ENCODE peak calls at places on chromosomes 11 and 22, in six cellular contexts. E is EH; L is body of pancreas; I is GM13977; G is stimulated activated CD8-positive, alpha-beta memory T cell treated with anti-CD3 and anti-CD28 coated beads, Interleukin-12 subunit alpha, Interleukin-12 subunit beta, amount 100 ng/mL, for 4 hours; N is left lung. Y is an unnamed sample.

GRCh38 chr11:44266056-44266780 is 43.7 kb downstream of the ALX4 start:
- DNase-seq in G (no peak), E (no peak), I (no peak), N (no peak), L (no peak), Y (no peak)

GRCh38 chr11:34757026-34757451 is 136.1 kb downstream of the EHF start:
- DNase-seq in L (no peak), G (no peak), N (no peak), E (no peak), I (no peak), Y (no peak)

GRCh38 chr11:86396403-86396802 is 21.7 kb downstream of the CCDC81 start:
- DNase-seq in G (no peak), I (no peak), L (no peak), E (peak; percentile 90), N (no peak), Y (peak; percentile 59)

GRCh38 chr11:119376197-119376847 is 5.2 kb downstream of the USP2 start:
- DNase-seq in E (no peak), N (peak; percentile 62), I (peak; percentile 4), L (peak; percentile 84), G (no peak), Y (no peak)

GRCh38 chr11:79258606-79259005 is 182.2 kb downstream of the TENM4 start:
- DNase-seq in E (peak; percentile 7), N (no peak), I (no peak), G (no peak), L (no peak), Y (no peak)

GRCh38 chr11:57941875-57942274 is 81.8 kb upstream of the OR9Q1 start:
- DNase-seq in L (no peak), E (no peak), G (no peak), I (no peak), N (no peak), Y (no peak)

GRCh38 chr11:67666676-67667489 is 7.5 kb downstream of the ALDH3B2 start:
- DNase-seq in I (peak; percentile 15), L (no peak), N (no peak), G (no peak), E (no peak), Y (no peak)

GRCh38 chr11:9916480-9916879 is 252.6 kb downstream of the SWAP70 start:
- DNase-seq in L (no peak), E (no peak), G (no peak), I (no peak), N (no peak), Y (no peak)

GRCh38 chr11:122517403-122518379 is 137.8 kb upstream of the UBASH3B start:
- DNase-seq in L (no peak), N (no peak), G (no peak), E (no peak), I (no peak), Y (no peak)

GRCh38 chr11:58770627-58771457 is 39.1 kb upstream of the GLYAT start:
- DNase-seq in E (peak; percentile 58), I (no peak), L (no peak), N (no peak), G (no peak), Y (no peak)

GRCh38 chr22:42630901-42631602 is 9.3 kb downstream of the ATP5MGL start:
- DNase-seq in I (no peak), E (peak; percentile 28), N (no peak), L (no peak), G (no peak), Y (peak; percentile 37)

GRCh38 chr11:128388182-128388815 is 199.1 kb downstream of the ETS1 start:
- DNase-seq in L (no peak), E (no peak), I (no peak), N (no peak), G (no peak), Y (no peak)